ENCODE peak calls at places on chromosomes 5 and 9, in five cellular contexts. One of them, this sample, is unnamed.

GRCh38 chr9:107260437-107261081 is 22.5 kb upstream of the RAD23B start:
- DNase-seq in cardiac fibroblast: no peak
- DNase-seq in astrocyte of the spinal cord: no peak
- DNase-seq in GM12864: peak; percentile 64
- DNase-seq in fibroblast of the aortic adventitia: no peak
- DNase-seq in this sample: no peak

GRCh38 chr5:171152382-171152781 is 156.7 kb upstream of the TLX3 start:
- DNase-seq in cardiac fibroblast: peak; percentile 32
- DNase-seq in astrocyte of the spinal cord: peak; percentile 20
- DNase-seq in GM12864: no peak
- DNase-seq in fibroblast of the aortic adventitia: peak; percentile 2
- DNase-seq in this sample: no peak

GRCh38 chr5:72451771-72452505 is 55.3 kb downstream of the ZNF366 start:
- DNase-seq in cardiac fibroblast: peak; percentile 100
- DNase-seq in astrocyte of the spinal cord: peak; percentile 92
- DNase-seq in GM12864: no peak
- DNase-seq in fibroblast of the aortic adventitia: peak; percentile 100
- DNase-seq in this sample: peak; percentile 81

GRCh38 chr5:167902298-167902697 is 389.1 kb upstream of the WWC1 start:
- DNase-seq in cardiac fibroblast: no peak
- DNase-seq in astrocyte of the spinal cord: no peak
- DNase-seq in GM12864: no peak
- DNase-seq in fibroblast of the aortic adventitia: no peak
- DNase-seq in this sample: no peak

GRCh38 chr5:59317023-59317771 is 576.3 kb downstream of the PDE4D start:
- DNase-seq in cardiac fibroblast: peak; percentile 44
- DNase-seq in astrocyte of the spinal cord: peak; percentile 57
- DNase-seq in GM12864: no peak
- DNase-seq in fibroblast of the aortic adventitia: peak; percentile 5
- DNase-seq in this sample: peak; percentile 34

GRCh38 chr9:136345281-136346156 is 18.0 kb downstream of the DNLZ start:
- DNase-seq in cardiac fibroblast: peak; percentile 48
- DNase-seq in astrocyte of the spinal cord: peak; percentile 38
- DNase-seq in GM12864: no peak
- DNase-seq in fibroblast of the aortic adventitia: peak; percentile 62
- DNase-seq in this sample: no peak

GRCh38 chr9:98860871-98861293 is 53.4 kb downstream of the GALNT12 start:
- DNase-seq in cardiac fibroblast: peak; percentile 93
- DNase-seq in astrocyte of the spinal cord: peak; percentile 83
- DNase-seq in GM12864: no peak
- DNase-seq in fibroblast of the aortic adventitia: peak; percentile 98
- DNase-seq in this sample: peak; percentile 58

GRCh38 chr5:154158379-154158738 is 32.2 kb upstream of the GALNT10 start:
- DNase-seq in cardiac fibroblast: no peak
- DNase-seq in astrocyte of the spinal cord: no peak
- DNase-seq in GM12864: no peak
- DNase-seq in fibroblast of the aortic adventitia: no peak
- DNase-seq in this sample: no peak

GRCh38 chr5:135436856-135437795 is 10.0 kb downstream of the DCANP1 start:
- DNase-seq in cardiac fibroblast: no peak
- DNase-seq in astrocyte of the spinal cord: peak; percentile 13
- DNase-seq in GM12864: no peak
- DNase-seq in fibroblast of the aortic adventitia: no peak
- DNase-seq in this sample: no peak

GRCh38 chr9:132592451-132592850 is 10.0 kb downstream of the BARHL1 start:
- DNase-seq in cardiac fibroblast: no peak
- DNase-seq in astrocyte of the spinal cord: no peak
- DNase-seq in GM12864: no peak
- DNase-seq in fibroblast of the aortic adventitia: no peak
- DNase-seq in this sample: no peak

GRCh38 chr5:33984671-33985124 is at the start of gene SLC45A2:
- DNase-seq in cardiac fibroblast: no peak
- DNase-seq in astrocyte of the spinal cord: no peak
- DNase-seq in GM12864: no peak
- DNase-seq in fibroblast of the aortic adventitia: no peak
- DNase-seq in this sample: no peak

GRCh38 chr5:65213921-65214525 is 267.7 kb downstream of the ADAMTS6 start:
- DNase-seq in cardiac fibroblast: peak; percentile 62
- DNase-seq in astrocyte of the spinal cord: no peak
- DNase-seq in GM12864: no peak
- DNase-seq in fibroblast of the aortic adventitia: peak; percentile 48
- DNase-seq in this sample: no peak

GRCh38 chr5:125326114-125326513 is 579.7 kb upstream of the ZNF608 start:
- DNase-seq in cardiac fibroblast: peak; percentile 72
- DNase-seq in astrocyte of the spinal cord: peak; percentile 72
- DNase-seq in GM12864: no peak
- DNase-seq in fibroblast of the aortic adventitia: peak; percentile 95
- DNase-seq in this sample: peak; percentile 60

GRCh38 chr5:156042726-156043125 is 284.2 kb upstream of the SGCD start:
- DNase-seq in cardiac fibroblast: no peak
- DNase-seq in astrocyte of the spinal cord: no peak
- DNase-seq in GM12864: no peak
- DNase-seq in fibroblast of the aortic adventitia: no peak
- DNase-seq in this sample: no peak

GRCh38 chr9:128164332-128164885 is 4.3 kb downstream of the BBLN start:
- DNase-seq in cardiac fibroblast: peak; percentile 22
- DNase-seq in astrocyte of the spinal cord: no peak
- DNase-seq in GM12864: no peak
- DNase-seq in fibroblast of the aortic adventitia: peak; percentile 47
- DNase-seq in this sample: no peak

GRCh38 chr9:75358837-75359236 is 270.5 kb downstream of the OSTF1 start:
- DNase-seq in cardiac fibroblast: no peak
- DNase-seq in astrocyte of the spinal cord: no peak
- DNase-seq in GM12864: no peak
- DNase-seq in fibroblast of the aortic adventitia: no peak
- DNase-seq in this sample: no peak

GRCh38 chr5:131104169-131104775 is 60.8 kb downstream of the HINT1 start:
- DNase-seq in cardiac fibroblast: peak; percentile 12
- DNase-seq in astrocyte of the spinal cord: no peak
- DNase-seq in GM12864: no peak
- DNase-seq in fibroblast of the aortic adventitia: no peak
- DNase-seq in this sample: no peak

GRCh38 chr5:40781843-40782409 is 16.2 kb downstream of the PRKAA1 start:
- DNase-seq in cardiac fibroblast: peak; percentile 86
- DNase-seq in astrocyte of the spinal cord: peak; percentile 43
- DNase-seq in GM12864: no peak
- DNase-seq in fibroblast of the aortic adventitia: peak; percentile 85
- DNase-seq in this sample: no peak

GRCh38 chr9:136882109-136882946 is 4.0 kb upstream of the TRAF2 start:
- DNase-seq in cardiac fibroblast: peak; percentile 77
- DNase-seq in astrocyte of the spinal cord: peak; percentile 67
- DNase-seq in GM12864: peak; percentile 62
- DNase-seq in fibroblast of the aortic adventitia: peak; percentile 75
- DNase-seq in this sample: no peak

GRCh38 chr9:19239955-19240354 is 9.5 kb downstream of the DENND4C start:
- DNase-seq in cardiac fibroblast: no peak
- DNase-seq in astrocyte of the spinal cord: no peak
- DNase-seq in GM12864: no peak
- DNase-seq in fibroblast of the aortic adventitia: no peak
- DNase-seq in this sample: no peak

GRCh38 chr5:52794519-52794918 is 6.8 kb downstream of the ITGA1 start:
- DNase-seq in cardiac fibroblast: no peak
- DNase-seq in astrocyte of the spinal cord: no peak
- DNase-seq in GM12864: no peak
- DNase-seq in fibroblast of the aortic adventitia: no peak
- DNase-seq in this sample: no peak

GRCh38 chr9:4590430-4591122 is 71.5 kb upstream of the PLPP6 start:
- DNase-seq in cardiac fibroblast: no peak
- DNase-seq in astrocyte of the spinal cord: no peak
- DNase-seq in GM12864: no peak
- DNase-seq in fibroblast of the aortic adventitia: peak; percentile 20
- DNase-seq in this sample: no peak

GRCh38 chr5:129244478-129244877 is 149.9 kb downstream of the ISOC1 start:
- DNase-seq in cardiac fibroblast: peak; percentile 78
- DNase-seq in astrocyte of the spinal cord: no peak
- DNase-seq in GM12864: no peak
- DNase-seq in fibroblast of the aortic adventitia: peak; percentile 88
- DNase-seq in this sample: no peak

GRCh38 chr5:88883566-88884434 is 816 bp upstream of the MEF2C start:
- DNase-seq in cardiac fibroblast: peak; percentile 83
- DNase-seq in astrocyte of the spinal cord: peak; percentile 83
- DNase-seq in GM12864: no peak
- DNase-seq in fibroblast of the aortic adventitia: peak; percentile 87
- DNase-seq in this sample: peak; percentile 63

GRCh38 chr9:75539558-75539957 is 350.9 kb upstream of the PCSK5 start:
- DNase-seq in cardiac fibroblast: no peak
- DNase-seq in astrocyte of the spinal cord: peak; percentile 1
- DNase-seq in GM12864: no peak
- DNase-seq in fibroblast of the aortic adventitia: no peak
- DNase-seq in this sample: peak; percentile 16

GRCh38 chr9:125795970-125796596 is 48.9 kb downstream of the PBX3 start:
- DNase-seq in cardiac fibroblast: no peak
- DNase-seq in astrocyte of the spinal cord: no peak
- DNase-seq in GM12864: no peak
- DNase-seq in fibroblast of the aortic adventitia: no peak
- DNase-seq in this sample: no peak

GRCh38 chr5:139383275-139383992 is at the start of gene SLC23A1:
- DNase-seq in cardiac fibroblast: peak; percentile 22
- DNase-seq in astrocyte of the spinal cord: no peak
- DNase-seq in GM12864: no peak
- DNase-seq in fibroblast of the aortic adventitia: no peak
- DNase-seq in this sample: no peak

GRCh38 chr9:110029815-110030480 is 178.0 kb downstream of the C9orf152 start:
- DNase-seq in cardiac fibroblast: no peak
- DNase-seq in astrocyte of the spinal cord: no peak
- DNase-seq in GM12864: no peak
- DNase-seq in fibroblast of the aortic adventitia: no peak
- DNase-seq in this sample: no peak

GRCh38 chr5:65100846-65101678 is 332.3 kb downstream of the CWC27 start:
- DNase-seq in cardiac fibroblast: peak; percentile 92
- DNase-seq in astrocyte of the spinal cord: peak; percentile 84
- DNase-seq in GM12864: no peak
- DNase-seq in fibroblast of the aortic adventitia: peak; percentile 92
- DNase-seq in this sample: peak; percentile 77

GRCh38 chr5:52668139-52668538 is 119.6 kb upstream of the ITGA1 start:
- DNase-seq in cardiac fibroblast: no peak
- DNase-seq in astrocyte of the spinal cord: no peak
- DNase-seq in GM12864: no peak
- DNase-seq in fibroblast of the aortic adventitia: no peak
- DNase-seq in this sample: no peak

GRCh38 chr9:118331622-118332045 is 627.4 kb downstream of the TLR4 start:
- DNase-seq in cardiac fibroblast: peak; percentile 0
- DNase-seq in astrocyte of the spinal cord: peak; percentile 78
- DNase-seq in GM12864: no peak
- DNase-seq in fibroblast of the aortic adventitia: peak; percentile 48
- DNase-seq in this sample: peak; percentile 9

GRCh38 chr5:8686707-8687106 is 817.8 kb downstream of the MTRR start:
- DNase-seq in cardiac fibroblast: peak; percentile 76
- DNase-seq in astrocyte of the spinal cord: peak; percentile 15
- DNase-seq in GM12864: no peak
- DNase-seq in fibroblast of the aortic adventitia: peak; percentile 91
- DNase-seq in this sample: no peak

GRCh38 chr5:94901071-94901979 is 282.9 kb downstream of the SLF1 start:
- DNase-seq in cardiac fibroblast: peak; percentile 46
- DNase-seq in astrocyte of the spinal cord: peak; percentile 68
- DNase-seq in GM12864: peak; percentile 2
- DNase-seq in fibroblast of the aortic adventitia: peak; percentile 59
- DNase-seq in this sample: no peak

GRCh38 chr9:110729628-110730027 is 61.0 kb downstream of the MUSK start:
- DNase-seq in cardiac fibroblast: no peak
- DNase-seq in astrocyte of the spinal cord: no peak
- DNase-seq in GM12864: no peak
- DNase-seq in fibroblast of the aortic adventitia: peak; percentile 55
- DNase-seq in this sample: no peak

GRCh38 chr9:80026121-80026520 is 454.4 kb downstream of the TLE4 start:
- DNase-seq in cardiac fibroblast: no peak
- DNase-seq in astrocyte of the spinal cord: no peak
- DNase-seq in GM12864: no peak
- DNase-seq in fibroblast of the aortic adventitia: no peak
- DNase-seq in this sample: no peak

GRCh38 chr9:80030801-80031200 is 459.0 kb downstream of the TLE4 start:
- DNase-seq in cardiac fibroblast: no peak
- DNase-seq in astrocyte of the spinal cord: peak; percentile 54
- DNase-seq in GM12864: no peak
- DNase-seq in fibroblast of the aortic adventitia: no peak
- DNase-seq in this sample: peak; percentile 92

GRCh38 chr9:80025131-80025530 is 453.4 kb downstream of the TLE4 start:
- DNase-seq in cardiac fibroblast: no peak
- DNase-seq in astrocyte of the spinal cord: no peak
- DNase-seq in GM12864: no peak
- DNase-seq in fibroblast of the aortic adventitia: no peak
- DNase-seq in this sample: no peak

GRCh38 chr9:80028501-80028900 is 456.7 kb downstream of the TLE4 start:
- DNase-seq in cardiac fibroblast: no peak
- DNase-seq in astrocyte of the spinal cord: no peak
- DNase-seq in GM12864: no peak
- DNase-seq in fibroblast of the aortic adventitia: peak; percentile 31
- DNase-seq in this sample: peak; percentile 18
- H3K4me3 ChIP-seq in cardiac fibroblast: no peak overlapping the region
- H3K4me3 ChIP-seq in astrocyte of the spinal cord: no peak overlapping the region
- H3K4me3 ChIP-seq in GM12864: no peak overlapping the region
- H3K4me3 ChIP-seq in fibroblast of the aortic adventitia: no peak overlapping the region
- H3K4me3 ChIP-seq in this sample: no peak overlapping the region

GRCh38 chr9:36911037-36911436 is 123.0 kb downstream of the PAX5 start:
- DNase-seq in cardiac fibroblast: no peak
- DNase-seq in astrocyte of the spinal cord: no peak
- DNase-seq in GM12864: no peak
- DNase-seq in fibroblast of the aortic adventitia: no peak
- DNase-seq in this sample: no peak
- TF ChIP-seq CTCF in cardiac fibroblast: no peak
- TF ChIP-seq CTCF in astrocyte of the spinal cord: peak; percentile 9
- TF ChIP-seq CTCF in GM12864: peak; percentile 31
- TF ChIP-seq CTCF in fibroblast of the aortic adventitia: no peak
- TF ChIP-seq CTCF in this sample: no peak

GRCh38 chr9:34576943-34577634 is 12.4 kb downstream of the CNTFR start:
- DNase-seq in cardiac fibroblast: no peak
- DNase-seq in astrocyte of the spinal cord: no peak
- DNase-seq in GM12864: no peak
- DNase-seq in fibroblast of the aortic adventitia: no peak
- DNase-seq in this sample: no peak
- H3K4me3 ChIP-seq in cardiac fibroblast: no peak overlapping the region
- H3K4me3 ChIP-seq in astrocyte of the spinal cord: no peak overlapping the region
- H3K4me3 ChIP-seq in GM12864: no peak overlapping the region
- H3K4me3 ChIP-seq in fibroblast of the aortic adventitia: no peak overlapping the region
- H3K4me3 ChIP-seq in this sample: no peak overlapping the region

GRCh38 chr5:54841481-54841880 is 143.9 kb downstream of the ESM1 start:
- DNase-seq in cardiac fibroblast: no peak
- DNase-seq in astrocyte of the spinal cord: no peak
- DNase-seq in GM12864: no peak
- DNase-seq in fibroblast of the aortic adventitia: no peak
- DNase-seq in this sample: no peak

GRCh38 chr5:54845567-54845941 is 139.8 kb downstream of the ESM1 start:
- DNase-seq in cardiac fibroblast: peak; percentile 47
- DNase-seq in astrocyte of the spinal cord: peak; percentile 49
- DNase-seq in GM12864: no peak
- DNase-seq in fibroblast of the aortic adventitia: peak; percentile 42
- DNase-seq in this sample: no peak

GRCh38 chr5:54844905-54845566 is 140.4 kb downstream of the ESM1 start:
- DNase-seq in cardiac fibroblast: peak; percentile 83
- DNase-seq in astrocyte of the spinal cord: peak; percentile 77
- DNase-seq in GM12864: peak; percentile 8
- DNase-seq in fibroblast of the aortic adventitia: peak; percentile 84
- DNase-seq in this sample: peak; percentile 53
- TF ChIP-seq CTCF in cardiac fibroblast: peak; percentile 22
- TF ChIP-seq CTCF in astrocyte of the spinal cord: peak; percentile 27
- TF ChIP-seq CTCF in GM12864: peak; percentile 37
- TF ChIP-seq CTCF in fibroblast of the aortic adventitia: peak; percentile 44
- TF ChIP-seq CTCF in this sample: no peak